ENCODE peak calls at places on chromosomes 7 and 10, in six cellular contexts. T is tibial artery; V is stimulated activated CD8-positive, alpha-beta memory T cell treated with anti-CD3 and anti-CD28 coated beads, Interleukin-7, amount 100 ng/mL, for 1 hour; Y is ACHN; R is cardiac fibroblast; X is pulmonary artery endothelial cell. H is an unnamed sample.

GRCh38 chr7:4712371-4713182 is 30.5 kb downstream of the FOXK1 start:
- DNase-seq in X (no peak), Y (no peak), V (no peak), R (peak), T (no peak), H (no peak)

GRCh38 chr10:98349508-98349922 is 65.5 kb downstream of the PYROXD2 start:
- DNase-seq in Y (no peak), R (peak), V (no peak), T (peak), X (no peak), H (no peak)

GRCh38 chr10:25026463-25026862 is 10.1 kb downstream of the THNSL1 start:
- DNase-seq in R (peak), T (no peak), X (no peak), V (no peak), Y (no peak), H (peak)

GRCh38 chr7:75967573-75967997 is 26.8 kb downstream of the TMEM120A start:
- DNase-seq in V (no peak), X (no peak), Y (no peak), T (peak), R (no peak), H (no peak)

GRCh38 chr7:87413951-87414381 is 61.5 kb downstream of the ABCB4 start:
- DNase-seq in R (peak), Y (no peak), T (no peak), X (no peak), V (no peak), H (no peak)

GRCh38 chr7:105690286-105690915 is 109.1 kb upstream of the EFCAB10 start:
- DNase-seq in T (no peak), X (no peak), Y (no peak), V (no peak), R (no peak), H (no peak)

GRCh38 chr10:69866688-69867461 is 65.2 kb downstream of the COL13A1 start:
- DNase-seq in T (no peak), X (peak), V (no peak), Y (peak), R (peak), H (peak)

GRCh38 chr10:116826803-116827202 is 22.5 kb upstream of the ENO4 start:
- DNase-seq in R (no peak), T (no peak), X (no peak), V (no peak), Y (peak), H (no peak)